ENCODE peak calls at places on chromosomes 11 and 22, in four cellular contexts. Z, W, C and Y are unnamed samples.

GRCh38 chr11:122977455-122978302 is 4.0 kb downstream of the BSX start:
- DNase-seq in Z (no peak), C (no peak), W (peak), Y (peak)

GRCh38 chr11:2791139-2791520 is 91.3 kb upstream of the KCNQ1OT1 start:
- DNase-seq in C (no peak), Z (peak), W (peak), Y (peak)

GRCh38 chr11:122634507-122634906 is 21.0 kb upstream of the UBASH3B start:
- DNase-seq in W (peak), Z (no peak), C (no peak), Y (peak)

GRCh38 chr11:112352907-112353306 is 92.2 kb upstream of the PLET1 start:
- DNase-seq in Z (no peak), W (no peak), C (no peak), Y (peak)

GRCh38 chr11:122743949-122744876 is 88.7 kb downstream of the UBASH3B start:
- DNase-seq in C (no peak), W (no peak), Z (peak), Y (peak)

GRCh38 chr22:35915477-35916013 is 113.1 kb downstream of the RBFOX2 start:
- DNase-seq in Z (no peak), W (no peak), C (no peak), Y (no peak)

GRCh38 chr11:101909087-101909486 is 5.7 kb upstream of the CEP126 start:
- DNase-seq in Z (no peak), W (no peak), C (no peak), Y (no peak)

GRCh38 chr11:100740440-100740839 is 53.4 kb downstream of the ARHGAP42 start:
- DNase-seq in C (no peak), W (no peak), Z (no peak), Y (no peak)

GRCh38 chr11:12724301-12725046 is 50.3 kb downstream of the TEAD1 start:
- DNase-seq in W (peak), Z (peak), C (peak), Y (peak)

GRCh38 chr11:63829823-63830489 is 9.0 kb upstream of the MARK2 start:
- DNase-seq in C (no peak), Z (no peak), W (peak), Y (peak)

GRCh38 chr11:120431633-120432032 is 79.9 kb upstream of the GRIK4 start:
- DNase-seq in C (peak), W (peak), Z (no peak), Y (peak)

GRCh38 chr11:72840780-72841179 is 26.6 kb downstream of the ATG16L2 start:
- DNase-seq in Z (no peak), W (no peak), C (no peak), Y (no peak)

GRCh38 chr11:47270331-47271271 is 668 bp downstream of the MADD start:
- DNase-seq in C (peak), W (no peak), Z (no peak), Y (peak)

GRCh38 chr11:71244116-71244815 is 8.1 kb downstream of the SHANK2 start:
- DNase-seq in Z (no peak), C (no peak), W (no peak), Y (peak)

GRCh38 chr22:25970348-25970995 is 198.8 kb upstream of the SEZ6L start:
- DNase-seq in C (no peak), Z (no peak), W (peak), Y (peak)

GRCh38 chr11:65636108-65636809 is 1.6 kb upstream of the SIPA1 start:
- DNase-seq in C (no peak), Z (no peak), W (no peak), Y (no peak)

GRCh38 chr11:43969543-43969942 is 27.1 kb downstream of the C11orf96 start:
- DNase-seq in C (no peak), W (no peak), Z (no peak), Y (no peak)

GRCh38 chr11:20088368-20089260 is 71.7 kb downstream of the DBX1 start:
- DNase-seq in W (no peak), Z (no peak), C (no peak), Y (peak)

GRCh38 chr22:46262449-46263207 is 515 bp downstream of the PKDREJ start:
- DNase-seq in Z (peak), W (peak), C (no peak), Y (peak)

GRCh38 chr11:126290887-126291286 is 8.0 kb downstream of the TIRAP start:
- DNase-seq in Z (no peak), W (no peak), C (no peak), Y (no peak)

GRCh38 chr11:91773090-91773489 is 451.5 kb upstream of the FAT3 start:
- DNase-seq in C (no peak), Z (no peak), W (peak), Y (peak)

GRCh38 chr11:80388536-80388935 is 947.7 kb upstream of the TENM4 start:
- DNase-seq in W (no peak), Z (no peak), C (no peak), Y (no peak)

GRCh38 chr11:108985611-108986279 is 320.9 kb downstream of the DDX10 start:
- DNase-seq in C (no peak), Z (no peak), W (no peak), Y (no peak)

GRCh38 chr22:36194971-36195370 is 6.6 kb downstream of the APOL4 start:
- DNase-seq in W (peak), C (peak), Z (no peak), Y (peak)

GRCh38 chr11:17459211-17459610 is 17.4 kb downstream of the ABCC8 start:
- DNase-seq in Z (no peak), W (no peak), C (no peak), Y (no peak)

GRCh38 chr11:16879690-16880089 is 134.5 kb downstream of the PLEKHA7 start:
- DNase-seq in W (no peak), C (no peak), Z (no peak), Y (no peak)

GRCh38 chr11:65297026-65297667 is 17.5 kb upstream of the CDC42EP2 start:
- DNase-seq in C (no peak), W (no peak), Z (no peak), Y (no peak)

GRCh38 chr11:45451766-45452440 is 165.8 kb upstream of the SYT13 start:
- DNase-seq in W (no peak), Z (no peak), C (no peak), Y (no peak)

GRCh38 chr11:17720796-17721171 is 1.4 kb downstream of the MYOD1 start:
- DNase-seq in Z (no peak), C (no peak), W (peak), Y (peak)

GRCh38 chr11:23973244-23973643 is 523.6 kb upstream of the LUZP2 start:
- DNase-seq in Z (no peak), W (no peak), C (no peak), Y (no peak)

GRCh38 chr22:44181912-44182590 is 1.3 kb downstream of the PARVG start:
- DNase-seq in C (no peak), W (no peak), Z (no peak), Y (no peak)

GRCh38 chr11:45048870-45049825 is 97.3 kb upstream of the PRDM11 start:
- DNase-seq in C (no peak), Z (no peak), W (no peak), Y (no peak)

GRCh38 chr11:27076121-27076589 is 35.5 kb downstream of the BBOX1 start:
- DNase-seq in W (no peak), C (no peak), Z (no peak), Y (peak)

GRCh38 chr11:64718780-64719124 is 4.2 kb downstream of the NRXN2 start:
- DNase-seq in Z (no peak), W (no peak), C (no peak), Y (no peak)

GRCh38 chr11:12242071-12242672 is 131.8 kb downstream of the MICAL2 start:
- DNase-seq in Z (no peak), W (no peak), C (no peak), Y (no peak)

GRCh38 chr11:74822187-74822586 is 73.5 kb downstream of the RNF169 start:
- DNase-seq in C (no peak), Z (no peak), W (no peak), Y (no peak)

GRCh38 chr11:15123849-15124248 is 9.1 kb downstream of the INSC start:
- DNase-seq in C (peak), Z (no peak), W (no peak), Y (no peak)

GRCh38 chr11:14148653-14149273 is 186.2 kb downstream of the SPON1 start:
- DNase-seq in C (peak), Z (no peak), W (no peak), Y (no peak)

GRCh38 chr22:39940757-39941305 is 19.4 kb upstream of the TMA7B start:
- DNase-seq in W (no peak), Z (no peak), C (no peak), Y (no peak)

GRCh38 chr22:39943941-39944624 is 16.1 kb upstream of the TMA7B start:
- DNase-seq in Z (no peak), W (no peak), C (no peak), Y (no peak)

GRCh38 chr22:39942433-39943213 is 17.6 kb upstream of the TMA7B start:
- DNase-seq in Z (no peak), W (no peak), C (no peak), Y (peak)

GRCh38 chr22:39941661-39942060 is 18.5 kb upstream of the TMA7B start:
- DNase-seq in W (no peak), C (no peak), Z (no peak), Y (no peak)

GRCh38 chr22:39943366-39943765 is 16.8 kb upstream of the TMA7B start:
- DNase-seq in C (no peak), Z (no peak), W (peak), Y (peak)
- TF ChIP-seq CTCF in C (no peak), Z (no peak), W (peak), Y (peak)

GRCh38 chr11:116062526-116063171 is 558.4 kb upstream of the CADM1 start:
- DNase-seq in Z (no peak), C (no peak), W (no peak), Y (no peak)
- TF ChIP-seq CTCF in Z (no peak), C (no peak), W (no peak), Y (no peak)

DNA sequence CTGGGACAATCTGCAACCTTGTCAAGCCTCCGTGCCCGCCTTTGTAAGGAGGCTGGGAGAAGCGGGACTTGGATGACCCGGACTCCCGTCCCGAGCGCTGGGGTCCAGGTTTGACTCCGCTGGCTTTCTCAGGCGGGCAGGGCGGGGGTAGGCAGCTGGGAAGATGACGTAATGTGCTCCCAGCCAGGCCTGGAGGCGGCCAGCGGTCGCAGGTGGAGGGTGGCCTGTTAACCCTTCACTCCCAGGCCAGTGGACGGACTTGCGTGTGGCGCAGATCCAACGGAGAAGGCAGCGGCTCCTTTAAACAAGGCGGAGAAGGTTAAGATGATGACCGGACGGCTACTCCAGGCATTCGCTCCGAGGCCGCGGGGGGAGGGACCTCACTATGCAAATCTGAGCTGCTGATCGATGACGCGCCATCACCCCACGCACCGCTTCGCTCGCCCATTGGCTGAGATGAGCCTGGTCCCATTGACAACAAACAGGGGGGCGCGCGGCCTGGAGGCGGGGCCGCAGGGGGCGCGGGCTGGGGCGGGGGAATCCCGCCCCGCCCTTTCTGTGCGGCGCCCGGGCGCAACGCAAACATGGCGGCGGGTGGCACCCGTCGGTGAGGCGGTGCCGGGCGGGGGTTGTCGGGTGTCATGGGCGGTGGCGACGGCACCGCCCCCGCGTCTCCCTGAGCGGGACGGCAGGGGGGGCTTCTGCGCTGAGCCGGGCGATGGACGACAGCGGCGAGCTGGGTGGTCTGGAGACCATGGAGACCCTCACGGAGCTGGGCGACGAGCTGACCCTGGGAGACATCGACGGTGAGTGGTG is at the start of gene SREBF2:
- DNase-seq in Z (peak), W (peak), C (peak), Y (peak)
- TF ChIP-seq CTCF in Z (no peak), W (no peak), C (no peak), Y (no peak)

DNA sequence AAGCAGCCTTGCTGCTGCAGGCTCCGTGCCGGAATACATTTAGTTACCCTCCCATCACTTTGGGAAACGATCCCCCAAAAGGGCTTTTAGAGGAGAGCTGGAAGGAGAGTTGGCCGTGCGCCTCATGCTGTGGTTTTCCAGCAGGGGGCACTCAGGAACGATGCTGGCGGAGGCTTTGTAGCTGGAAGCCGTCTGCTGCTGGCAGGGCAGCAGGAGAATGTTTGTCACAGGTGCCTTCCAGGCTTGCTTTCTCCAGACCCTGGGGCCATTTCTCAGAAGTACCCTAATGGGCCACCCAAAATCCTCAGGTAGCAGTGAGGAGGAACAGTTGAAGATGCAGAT is 30.0 kb upstream of the CABP7 start:
- DNase-seq in C (no peak), W (peak), Z (peak), Y (peak)
- TF ChIP-seq CTCF in C (peak), W (peak), Z (peak), Y (peak)

GRCh38 chr22:19755722-19756287 is 4.8 kb upstream of the TBX1 start:
- DNase-seq in C (no peak), W (peak), Z (no peak), Y (peak)
- TF ChIP-seq CTCF in C (no peak), W (no peak), Z (no peak), Y (no peak)

GRCh38 chr11:38598413-38598812 is 2000.4 kb upstream of the RAG2 start:
- DNase-seq in W (no peak), C (no peak), Z (no peak), Y (no peak)
- TF ChIP-seq CTCF in W (no peak), C (no peak), Z (no peak), Y (no peak)

DNA sequence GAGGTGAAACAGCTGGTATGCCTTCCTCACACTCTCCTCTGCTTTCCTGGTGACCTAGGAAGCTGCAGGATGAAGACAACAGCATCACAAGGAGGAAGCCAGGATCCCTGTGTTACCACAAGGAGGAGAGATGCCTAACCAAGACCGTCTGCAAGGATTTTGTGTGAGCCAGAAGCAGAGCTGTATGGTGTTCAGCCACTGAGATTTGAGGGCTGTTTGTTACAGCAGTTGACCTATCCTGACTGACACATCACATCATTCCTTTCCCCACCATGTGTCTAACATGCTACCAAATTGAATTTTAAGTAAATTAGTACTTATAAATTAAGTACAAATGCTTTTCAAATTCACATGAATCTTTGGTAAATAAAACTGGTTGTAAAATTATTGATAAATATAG is 8.9 kb upstream of the CHKA start:
- DNase-seq in C (no peak), Z (no peak), W (no peak), Y (no peak)
- TF ChIP-seq CTCF in C (no peak), Z (no peak), W (no peak), Y (no peak)

GRCh38 chr22:50621948-50622722 is 5.8 kb downstream of the ARSA start:
- DNase-seq in C (no peak), Z (no peak), W (no peak), Y (peak)
- TF ChIP-seq CTCF in C (peak), Z (no peak), W (no peak), Y (peak)